ENCODE peak calls at places on chromosomes 7 and 10, in seven cellular contexts. S is right lobe of liver, T is body of pancreas, J is OCI-LY7, D is spleen, B is AG04450, M is upper lobe of right lung. I is an unnamed sample.

GRCh38 chr10:111551001-111551400 is 474.2 kb downstream of the ADRA2A start:
- DNase-seq in M (no peak), D (no peak), B (no peak), J (no peak), T (no peak), S (no peak), I (no peak)

GRCh38 chr10:82206831-82207230 is 331.8 kb downstream of the NRG3 start:
- DNase-seq in S (no peak), M (no peak), B (no peak), J (no peak), T (no peak), D (no peak), I (no peak)

GRCh38 chr10:112461029-112461887 is 14.2 kb downstream of the VTI1A start:
- DNase-seq in D (no peak), S (no peak), B (peak), J (no peak), T (no peak), M (no peak), I (no peak)

GRCh38 chr10:132205650-132206376 is 19.1 kb downstream of the DPYSL4 start:
- DNase-seq in T (no peak), D (peak), S (peak), J (no peak), B (no peak), M (no peak), I (no peak)

GRCh38 chr7:92250603-92251002 is 4.8 kb downstream of the ANKIB1 start:
- DNase-seq in T (no peak), M (no peak), D (no peak), B (no peak), S (no peak), J (no peak), I (no peak)

GRCh38 chr10:49286686-49287085 is 12.3 kb upstream of the C10orf71 start:
- DNase-seq in D (no peak), M (no peak), B (no peak), T (no peak), J (no peak), S (no peak), I (no peak)

GRCh38 chr10:84944187-84944586 is 615.8 kb downstream of the CCSER2 start:
- DNase-seq in J (peak), B (no peak), M (no peak), D (no peak), S (no peak), T (no peak), I (no peak)

GRCh38 chr10:121291828-121292227 is 306.4 kb downstream of the FGFR2 start:
- DNase-seq in S (no peak), T (no peak), J (no peak), D (no peak), B (no peak), M (no peak), I (no peak)

GRCh38 chr7:46534593-46535271 is 613.7 kb upstream of the IGFBP3 start:
- DNase-seq in S (no peak), D (no peak), M (no peak), B (peak), T (no peak), J (no peak), I (no peak)

GRCh38 chr7:141115949-141116348 is 42.1 kb downstream of the TMEM178B start:
- DNase-seq in S (no peak), M (no peak), B (no peak), T (peak), J (no peak), D (no peak), I (no peak)

GRCh38 chr7:711967-712600 is 14.4 kb upstream of the DNAAF5 start:
- DNase-seq in J (no peak), S (no peak), D (peak), B (no peak), T (no peak), M (no peak), I (no peak)
- H3K4me3 ChIP-seq in J (no peak), S (peak), D (peak), B (peak), T (no peak), M (peak), I (peak)

DNA sequence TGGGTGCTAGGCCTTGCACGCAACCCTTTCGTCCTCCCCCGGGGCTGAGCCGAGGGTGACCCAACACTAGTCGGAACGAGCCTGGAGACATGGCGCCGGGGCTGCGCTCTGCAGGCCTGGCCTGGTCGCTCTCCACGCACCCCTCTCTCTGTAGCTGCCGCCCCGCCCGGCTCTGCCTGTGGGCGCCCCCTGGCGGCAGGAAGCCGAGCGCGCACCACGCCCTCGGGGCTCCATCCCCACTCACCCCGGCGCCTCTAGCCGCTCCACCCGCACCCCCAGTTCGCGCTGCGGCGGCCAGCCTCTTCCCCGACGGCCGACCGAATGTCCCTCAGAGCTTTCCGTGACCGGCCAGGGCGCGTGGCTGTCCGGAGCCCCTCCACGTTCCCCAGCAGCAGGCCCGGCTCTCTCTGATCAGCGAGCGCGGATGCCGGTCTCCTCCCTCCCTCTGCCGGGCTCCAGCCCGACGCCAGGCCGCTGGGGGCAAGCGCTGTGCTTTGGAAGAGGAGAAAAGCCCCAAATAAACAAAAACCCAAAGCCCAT is 29.1 kb upstream of the KCNK18 start:
- DNase-seq in S (peak), J (peak), B (no peak), T (peak), M (peak), D (peak), I (no peak)
- H3K4me3 ChIP-seq in S (peak), J (no peak), B (no peak), T (no peak), M (no peak), D (peak), I (peak)

GRCh38 chr7:118575393-118575948 is 351.0 kb downstream of the ANKRD7 start:
- DNase-seq in B (no peak), T (no peak), J (no peak), D (no peak), M (no peak), S (no peak), I (no peak)
- H3K4me3 ChIP-seq in B (no peak), T (no peak), J (no peak), D (no peak), M (no peak), S (no peak), I (no peak)

DNA sequence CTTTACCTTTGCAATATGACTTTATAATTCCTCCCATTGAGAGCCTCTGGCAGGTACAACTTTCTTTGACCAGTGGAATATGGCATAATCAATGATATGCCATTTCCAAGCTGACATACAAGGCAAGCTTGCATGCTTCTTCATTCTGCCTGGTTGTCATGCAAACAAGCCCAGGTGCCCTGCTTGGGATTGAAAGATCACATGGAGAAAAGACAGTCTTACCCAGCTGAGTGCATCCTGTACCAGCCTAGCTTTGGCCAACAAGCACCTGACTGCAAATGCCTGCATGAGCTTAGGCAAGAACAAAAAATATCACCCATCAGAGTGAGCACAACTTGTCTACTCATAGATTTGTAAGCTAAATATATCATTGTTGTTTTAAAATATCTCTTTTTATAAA is 82.9 kb upstream of the KCND2 start:
- DNase-seq in M (no peak), S (no peak), T (no peak), D (no peak), J (no peak), B (no peak), I (no peak)
- H3K4me3 ChIP-seq in M (no peak), S (no peak), T (no peak), D (no peak), J (no peak), B (no peak), I (no peak)

GRCh38 chr10:24952701-24953349 is 419 bp upstream of the PRTFDC1 start:
- DNase-seq in M (peak), T (peak), D (peak), J (no peak), B (no peak), S (peak), I (peak)

GRCh38 chr10:24949616-24950015 is 2.8 kb downstream of the PRTFDC1 start:
- DNase-seq in D (no peak), B (no peak), S (no peak), T (no peak), J (no peak), M (no peak), I (no peak)

GRCh38 chr10:24952146-24952700 is at the start of gene PRTFDC1:
- DNase-seq in B (no peak), M (peak), D (peak), J (no peak), S (peak), T (peak), I (no peak)

GRCh38 chr10:24950439-24950838 is 2.0 kb downstream of the PRTFDC1 start:
- DNase-seq in D (no peak), S (no peak), B (no peak), M (no peak), T (no peak), J (no peak), I (no peak)

DNA sequence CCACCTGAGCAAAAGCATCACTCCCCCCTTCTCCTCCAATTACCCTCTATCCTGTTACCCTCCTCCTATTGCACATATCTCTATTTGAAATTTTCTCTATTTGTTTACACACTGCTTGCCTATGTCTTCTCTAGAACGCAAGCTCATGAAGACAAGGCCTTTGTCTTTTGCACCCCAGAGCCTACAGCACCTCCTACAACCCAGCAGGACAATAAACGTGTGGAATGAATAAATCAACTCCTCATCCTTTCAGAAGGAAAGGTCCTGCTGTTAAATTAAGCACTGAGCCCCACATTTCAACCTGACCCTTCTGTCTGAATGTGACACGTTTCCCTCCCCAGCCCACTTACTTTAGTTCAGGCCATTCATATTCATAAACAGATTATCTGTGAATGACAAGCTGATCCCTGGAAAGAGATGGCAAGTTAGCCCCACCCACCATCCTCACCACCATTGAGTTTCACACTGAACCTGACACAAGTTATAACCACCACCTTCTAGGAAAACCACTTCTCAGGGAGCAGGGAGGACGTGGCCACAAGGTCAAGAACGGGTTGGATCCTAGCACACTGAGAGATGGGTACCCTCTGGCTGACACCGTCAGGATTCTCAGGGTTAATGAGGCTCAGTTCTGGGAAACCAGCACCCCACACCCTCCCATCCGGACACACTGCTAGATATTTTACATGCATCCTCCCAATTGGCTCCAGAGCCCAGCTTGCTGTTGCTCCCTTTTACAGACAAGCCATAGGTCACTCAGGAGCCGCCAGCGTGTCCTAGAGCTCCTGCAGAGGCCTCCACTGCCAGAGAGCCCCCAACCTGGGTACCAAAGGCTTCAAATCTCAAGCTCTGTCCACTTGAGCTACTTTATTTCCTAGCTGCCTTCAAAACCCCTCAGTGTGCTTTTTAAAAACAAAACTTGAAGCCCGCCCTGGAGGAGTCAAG is 933 bp downstream of the PRTFDC1 start:
- DNase-seq in S (peak), J (no peak), T (peak), D (no peak), M (no peak), B (no peak), I (no peak)
- H3K4me3 ChIP-seq in S (peak), J (no peak), T (no peak), D (peak), M (peak), B (peak), I (peak)

GRCh38 chr10:19817251-19818046 is 1.2 kb downstream of the PLXDC2 start:
- DNase-seq in J (no peak), T (peak), M (peak), B (no peak), S (peak), D (peak), I (no peak)
- H3K4me3 ChIP-seq in J (no peak), T (peak), M (peak), B (peak), S (peak), D (peak), I (peak)

GRCh38 chr7:135335628-135336139 is 102.0 kb downstream of the STRA8 start:
- DNase-seq in S (peak), J (peak), D (no peak), T (peak), B (peak), M (no peak), I (peak)
- H3K4me3 ChIP-seq in S (no peak), J (no peak), D (no peak), T (no peak), B (no peak), M (no peak), I (no peak)

I was measured in gastrocnemius medialis.